ENCODE peak calls at places on chromosomes 7 and 10, in ten cellular contexts. P is activated CD4-positive, alpha-beta memory T cell treated with anti-CD3 and anti-CD28 coated beads for 36 hours; G is M059J; C is NCI-H1436 treated with DMSO at 0.1 percent for 48 hours; S is GM13976; X is cardiac muscle cell; B is DMS79; W is right lobe of liver; Y is gastrocnemius medialis; I is left ventricle myocardium inferior. N is an unnamed sample.

GRCh38 chr7:16318989-16319915 is 102.1 kb downstream of the CRPPA start:
- DNase-seq in S (no peak), C (no peak), X (no peak), G (peak), B (no peak), Y (no peak), W (no peak), P (no peak), I (no peak), N (no peak)

GRCh38 chr10:63798599-63799498 is 277.6 kb downstream of the REEP3 start:
- DNase-seq in X (no peak), P (no peak), I (peak), G (peak), B (no peak), C (no peak), S (no peak), W (no peak), Y (peak), N (no peak)

GRCh38 chr7:18356195-18356645 is 139.3 kb upstream of the HDAC9 start:
- DNase-seq in B (no peak), S (peak), P (no peak), C (no peak), I (no peak), G (peak), X (peak), W (no peak), Y (no peak), N (no peak)

GRCh38 chr7:131692131-131692960 is 135.9 kb upstream of the PODXL start:
- DNase-seq in I (peak), P (peak), C (no peak), X (peak), Y (no peak), G (peak), W (no peak), B (peak), S (peak), N (no peak)

GRCh38 chr10:122102146-122102866 is 113.3 kb downstream of the TACC2 start:
- DNase-seq in B (no peak), P (no peak), C (no peak), G (no peak), S (no peak), I (no peak), Y (no peak), X (no peak), W (peak), N (no peak)

GRCh38 chr10:96570512-96570911 is 16.3 kb downstream of the TM9SF3 start:
- DNase-seq in W (no peak), I (no peak), P (no peak), X (no peak), S (no peak), B (no peak), Y (no peak), C (no peak), G (no peak), N (no peak)

GRCh38 chr7:149871576-149871975 is 2.2 kb upstream of the ATP6V0E2 start:
- DNase-seq in S (no peak), C (no peak), Y (no peak), G (no peak), X (no peak), B (no peak), P (no peak), I (no peak), W (no peak), N (no peak)

GRCh38 chr10:70331486-70332268 is 47.9 kb upstream of the NPFFR1 start:
- DNase-seq in P (peak), G (peak), X (peak), S (peak), B (peak), Y (peak), I (peak), W (no peak), C (peak), N (peak)

GRCh38 chr7:107661081-107661864 is 645 bp downstream of the SLC26A4 start:
- DNase-seq in P (peak), Y (no peak), G (peak), S (peak), I (peak), B (no peak), X (peak), C (no peak), W (peak), N (no peak)

GRCh38 chr7:43873300-43873699 is 4.0 kb upstream of the MRPS24 start:
- DNase-seq in I (peak), X (peak), C (no peak), S (no peak), G (peak), Y (peak), P (no peak), B (no peak), W (no peak), N (no peak)

GRCh38 chr10:22894714-22895113 is 33.1 kb upstream of the ARMC3 start:
- DNase-seq in P (no peak), X (no peak), G (peak), S (no peak), C (no peak), B (no peak), W (no peak), Y (no peak), I (no peak), N (no peak)

GRCh38 chr7:74291535-74291934 is 2.3 kb downstream of the CLIP2 start:
- DNase-seq in S (no peak), W (no peak), X (no peak), C (no peak), Y (no peak), I (no peak), B (no peak), G (no peak), P (no peak), N (no peak)